ENCODE peak calls at places on chromosomes 3 and 15, in ten cellular contexts. L is uterus; A is activated T-helper 2 cell treated with anti-CD3 and anti-CD28 coated beads, Interferon-gamma antibody, Interleukin-2, Interleukin-4, amounts not matched to agents 10 μg/mL and 5 μg/mL and 100 μg/mL, durations not matched to agents 14 hours and 24 hours and 36 hours; Z is M059J; U is NCI-H345; K is occipital lobe; C is germinal center; V is C1 segment of cervical spinal cord; I is GM04504; X is fibroblast of the aortic adventitia. R is an unnamed sample.

GRCh38 chr3:174403831-174404230 is 455.3 kb upstream of the NAALADL2 start:
- DNase-seq in L (no peak), A (no peak), Z (no peak), U (no peak), K (no peak), C (no peak), V (no peak), I (no peak), X (no peak), R (peak)

GRCh38 chr3:178778579-178778978 is 242.3 kb downstream of the KCNMB2 start:
- DNase-seq in L (no peak), A (no peak), Z (no peak), U (no peak), K (no peak), C (no peak), V (no peak), I (no peak), X (no peak), R (peak)

GRCh38 chr3:173584093-173584833 is 186.7 kb downstream of the NLGN1 start:
- DNase-seq in L (no peak), A (no peak), Z (peak), U (peak), K (no peak), C (no peak), V (no peak), I (peak), X (peak), R (peak)

GRCh38 chr3:170277833-170278586 is 55.8 kb downstream of the PRKCI start:
- DNase-seq in L (no peak), A (no peak), Z (peak), U (no peak), K (no peak), C (no peak), V (no peak), I (no peak), X (no peak), R (peak)

GRCh38 chr15:47300035-47300434 is 417.3 kb upstream of the SEMA6D start:
- DNase-seq in L (no peak), A (no peak), Z (no peak), U (peak), K (no peak), C (no peak), V (no peak), I (no peak), X (no peak), R (peak)

GRCh38 chr3:181862502-181862901 is 150.8 kb downstream of the SOX2 start:
- DNase-seq in L (no peak), A (no peak), Z (no peak), U (no peak), K (no peak), C (no peak), V (no peak), I (no peak), X (no peak), R (no peak)

GRCh38 chr15:41476416-41477048 is 17.1 kb upstream of the ITPKA start:
- DNase-seq in L (no peak), A (no peak), Z (no peak), U (no peak), K (no peak), C (no peak), V (no peak), I (no peak), X (peak), R (no peak)

GRCh38 chr3:127781411-127782001 is 40.8 kb downstream of the MGLL start:
- DNase-seq in L (no peak), A (no peak), Z (peak), U (no peak), K (no peak), C (no peak), V (no peak), I (peak), X (peak), R (no peak)

GRCh38 chr15:72934006-72934405 is 118.3 kb upstream of the NEO1 start:
- DNase-seq in L (no peak), A (no peak), Z (peak), U (no peak), K (no peak), C (no peak), V (no peak), I (peak), X (peak), R (no peak)

GRCh38 chr15:26632500-26632899 is 140.4 kb downstream of the GABRB3 start:
- DNase-seq in L (no peak), A (no peak), Z (no peak), U (no peak), K (no peak), C (no peak), V (no peak), I (no peak), X (no peak), R (no peak)

GRCh38 chr3:88632226-88632625 is 475.2 kb upstream of the EPHA3 start:
- DNase-seq in L (no peak), A (no peak), Z (no peak), U (no peak), K (no peak), C (no peak), V (no peak), I (no peak), X (no peak), R (no peak)

GRCh38 chr3:40719660-40720287 is 195.0 kb downstream of the ZNF621 start:
- DNase-seq in L (no peak), A (no peak), Z (peak), U (peak), K (no peak), C (no peak), V (no peak), I (no peak), X (peak), R (peak)

GRCh38 chr3:108175352-108175751 is 46.9 kb downstream of the IFT57 start:
- DNase-seq in L (no peak), A (no peak), Z (peak), U (no peak), K (no peak), C (no peak), V (no peak), I (no peak), X (peak), R (no peak)

GRCh38 chr3:147412491-147412916 is 3.3 kb downstream of the ZIC1 start:
- DNase-seq in L (no peak), A (no peak), Z (no peak), U (no peak), K (no peak), C (no peak), V (no peak), I (no peak), X (no peak), R (no peak)

GRCh38 chr3:127914584-127914983 is 448 bp upstream of the KBTBD12 start:
- DNase-seq in L (no peak), A (no peak), Z (peak), U (no peak), K (no peak), C (no peak), V (no peak), I (no peak), X (peak), R (no peak)

GRCh38 chr3:186824430-186825139 is 17.9 kb upstream of the ADIPOQ start:
- DNase-seq in L (no peak), A (no peak), Z (no peak), U (peak), K (peak), C (no peak), V (no peak), I (no peak), X (no peak), R (peak)

GRCh38 chr15:98382139-98382538 is 266.2 kb upstream of the IGF1R start:
- DNase-seq in L (no peak), A (no peak), Z (no peak), U (no peak), K (no peak), C (no peak), V (no peak), I (no peak), X (no peak), R (no peak)

GRCh38 chr3:98770261-98771039 is 7.3 kb downstream of the ST3GAL6 start:
- DNase-seq in L (no peak), A (no peak), Z (peak), U (no peak), K (no peak), C (no peak), V (peak), I (no peak), X (no peak), R (no peak)

GRCh38 chr3:128847631-128848370 is 31.6 kb upstream of the ACAD9 start:
- DNase-seq in L (no peak), A (no peak), Z (no peak), U (no peak), K (no peak), C (no peak), V (no peak), I (no peak), X (no peak), R (no peak)

GRCh38 chr3:194251007-194251406 is 100.1 kb downstream of the CPN2 start:
- DNase-seq in L (no peak), A (no peak), Z (no peak), U (no peak), K (no peak), C (no peak), V (no peak), I (no peak), X (no peak), R (no peak)

GRCh38 chr3:169668957-169669681 is 5.6 kb upstream of the MECOM start:
- DNase-seq in L (peak), A (no peak), Z (peak), U (peak), K (peak), C (peak), V (peak), I (no peak), X (peak), R (peak)